ENCODE peak calls at places on chromosome 20, in eight cellular contexts. J, F, P, M, G, Q, V and O are unnamed samples.

GRCh38 chr20:35117629-35118028 is 25.0 kb upstream of the TRPC4AP start:
- DNase-seq in J (no peak), F (no peak), P (no peak), M (no peak), G (no peak), Q (no peak), V (no peak), O (no peak)

GRCh38 chr20:38363004-38363747 is 16.9 kb downstream of the LBP start:
- DNase-seq in J (no peak), F (no peak), P (no peak), M (no peak), G (no peak), Q (no peak), V (no peak), O (no peak)

GRCh38 chr20:4559106-4559505 is 162.6 kb upstream of the PRND start:
- DNase-seq in J (no peak), F (no peak), P (no peak), M (no peak), G (no peak), Q (no peak), V (no peak), O (no peak)

GRCh38 chr20:63501818-63502670 is 3.2 kb upstream of the EEF1A2 start:
- DNase-seq in J (no peak), F (no peak), P (peak; percentile 65), M (peak; percentile 11), G (no peak), Q (peak; percentile 18), V (peak; percentile 61), O (no peak)

GRCh38 chr20:2991532-2991931 is 51.9 kb upstream of the GNRH2 start:
- DNase-seq in J (no peak), F (no peak), P (no peak), M (no peak), G (no peak), Q (peak; percentile 52), V (no peak), O (no peak)

GRCh38 chr20:46640536-46641311 is 10.5 kb downstream of the SLC13A3 start:
- DNase-seq in J (no peak), F (no peak), P (no peak), M (no peak), G (no peak), Q (peak; percentile 17), V (no peak), O (no peak)

GRCh38 chr20:9131841-9132240 is 63.0 kb downstream of the PLCB4 start:
- DNase-seq in J (no peak), F (no peak), P (no peak), M (no peak), G (no peak), Q (no peak), V (no peak), O (no peak)

GRCh38 chr20:19565721-19566120 is 192.3 kb upstream of the RIN2 start:
- DNase-seq in J (no peak), F (no peak), P (no peak), M (no peak), G (no peak), Q (no peak), V (no peak), O (no peak)

GRCh38 chr20:15236812-15237211 is 899.4 kb upstream of the FLRT3 start:
- DNase-seq in J (peak; percentile 22), F (peak; percentile 7), P (no peak), M (peak; percentile 83), G (no peak), Q (no peak), V (no peak), O (peak; percentile 30)

GRCh38 chr20:41245086-41245707 is 72.3 kb downstream of the ZHX3 start:
- DNase-seq in J (no peak), F (peak; percentile 82), P (no peak), M (peak; percentile 3), G (no peak), Q (no peak), V (no peak), O (no peak)

GRCh38 chr20:37298190-37298939 is 8.9 kb downstream of the MANBAL start:
- DNase-seq in J (peak; percentile 53), F (no peak), P (no peak), M (peak; percentile 63), G (no peak), Q (no peak), V (no peak), O (no peak)

GRCh38 chr20:60108397-60108796 is 150.2 kb downstream of the CDH26 start:
- DNase-seq in J (peak; percentile 4), F (peak; percentile 72), P (no peak), M (no peak), G (no peak), Q (no peak), V (no peak), O (no peak)

GRCh38 chr20:1959156-1959555 is 34.7 kb downstream of the PDYN start:
- DNase-seq in J (no peak), F (no peak), P (no peak), M (no peak), G (no peak), Q (no peak), V (no peak), O (no peak)

GRCh38 chr20:41276317-41276751 is 41.2 kb downstream of the ZHX3 start:
- DNase-seq in J (no peak), F (no peak), P (no peak), M (peak; percentile 47), G (no peak), Q (no peak), V (no peak), O (no peak)

GRCh38 chr20:61731363-61732181 is 334.1 kb downstream of the TAF4 start:
- DNase-seq in J (peak; percentile 20), F (no peak), P (no peak), M (no peak), G (no peak), Q (no peak), V (no peak), O (no peak)

GRCh38 chr20:3716195-3716834 is 3.9 kb upstream of the SIGLEC1 start:
- DNase-seq in J (peak; percentile 15), F (no peak), P (peak; percentile 49), M (peak; percentile 28), G (peak; percentile 16), Q (no peak), V (peak; percentile 35), O (peak; percentile 71)

GRCh38 chr20:19834287-19834686 is 76.2 kb downstream of the RIN2 start:
- DNase-seq in J (no peak), F (no peak), P (no peak), M (no peak), G (no peak), Q (no peak), V (no peak), O (no peak)

GRCh38 chr20:21554376-21554890 is 40.6 kb upstream of the NKX2-2 start:
- DNase-seq in J (no peak), F (no peak), P (no peak), M (no peak), G (no peak), Q (no peak), V (no peak), O (no peak)

GRCh38 chr20:58054744-58055373 is 173.6 kb downstream of the ANKRD60 start:
- DNase-seq in J (no peak), F (no peak), P (no peak), M (no peak), G (no peak), Q (no peak), V (no peak), O (no peak)

GRCh38 chr20:13174402-13174801 is 46.7 kb upstream of the ISM1 start:
- DNase-seq in J (no peak), F (no peak), P (no peak), M (peak; percentile 65), G (no peak), Q (no peak), V (no peak), O (no peak)

GRCh38 chr20:8860011-8860495 is 208.8 kb upstream of the PLCB4 start:
- DNase-seq in J (peak; percentile 56), F (peak; percentile 68), P (no peak), M (no peak), G (no peak), Q (no peak), V (no peak), O (no peak)

GRCh38 chr20:40452758-40453157 is 236.3 kb downstream of the MAFB start:
- DNase-seq in J (no peak), F (no peak), P (no peak), M (no peak), G (no peak), Q (no peak), V (no peak), O (no peak)